ENCODE peak calls at places on chromosomes 4 and X, in ten cellular contexts. L is left lung, X is ascending aorta, P is sigmoid colon, R is brain microvascular endothelial cell, S is pancreas, F is suprapubic skin, Z is ovary, T is endodermal cell, D is hepatocyte. I is an unnamed sample.
A peak's percentile ranks its signal among the peaks of the same experiment; 100 is the strongest.

GRCh38 chr4:89724716-89725115 is 112.2 kb downstream of the SNCA start:
- DNase-seq in L (no peak), Z (no peak), R (peak; percentile 63), F (no peak), P (no peak), X (no peak), S (no peak), D (no peak), T (no peak), I (no peak)

GRCh38 chr4:7807351-7807921 is 132.2 kb downstream of the AFAP1 start:
- DNase-seq in R (no peak), X (no peak), P (no peak), D (no peak), Z (no peak), F (peak; percentile 48), T (no peak), S (no peak), L (no peak), I (no peak)

GRCh38 chr4:5381981-5382441 is 326.3 kb downstream of the EVC2 start:
- DNase-seq in F (no peak), D (no peak), Z (no peak), T (no peak), L (no peak), X (no peak), P (no peak), R (peak; percentile 85), S (no peak), I (no peak)

GRCh38 chr4:21802406-21802805 is 146.2 kb downstream of the KCNIP4 start:
- DNase-seq in R (peak; percentile 54), L (no peak), T (no peak), D (no peak), Z (no peak), F (no peak), P (no peak), X (no peak), S (no peak), I (no peak)

GRCh38 chrX:45771114-45771513 is 570.4 kb upstream of the DIPK2B start:
- DNase-seq in P (peak; percentile 77), R (peak; percentile 87), Z (no peak), D (peak; percentile 68), F (no peak), S (no peak), T (no peak), X (peak; percentile 79), L (peak; percentile 42), I (no peak)

GRCh38 chrX:55161581-55161980 is 58.6 kb upstream of the PAGE5 start:
- DNase-seq in P (no peak), F (no peak), D (no peak), L (no peak), Z (no peak), T (peak; percentile 56), R (no peak), X (no peak), S (no peak), I (no peak)

GRCh38 chrX:23901065-23901464 is 6.7 kb downstream of the APOO start:
- DNase-seq in D (peak; percentile 58), T (no peak), F (no peak), Z (no peak), L (peak; percentile 36), R (peak; percentile 47), X (no peak), P (no peak), S (no peak), I (no peak)

GRCh38 chr4:110119880-110120279 is 78.5 kb downstream of the ELOVL6 start:
- DNase-seq in T (no peak), D (no peak), X (no peak), L (no peak), Z (no peak), F (no peak), R (no peak), S (no peak), P (no peak), I (no peak)

GRCh38 chr4:98148856-98149255 is 5.6 kb upstream of the STPG2 start:
- DNase-seq in L (no peak), X (no peak), D (no peak), F (no peak), P (no peak), R (no peak), T (no peak), Z (no peak), S (no peak), I (no peak)

GRCh38 chr4:175309041-175309440 is 390.9 kb downstream of the ADAM29 start:
- DNase-seq in Z (no peak), F (no peak), T (no peak), R (peak; percentile 48), D (no peak), S (no peak), P (no peak), X (no peak), L (no peak), I (no peak)

GRCh38 chr4:76545161-76545884 is 110.3 kb downstream of the SHROOM3 start:
- DNase-seq in P (no peak), T (no peak), F (no peak), Z (no peak), L (no peak), X (no peak), S (no peak), R (no peak), D (no peak), I (no peak)

GRCh38 chrX:35890699-35891098 is 28.8 kb upstream of the CFAP47 start:
- DNase-seq in Z (no peak), T (peak; percentile 68), X (no peak), R (no peak), L (no peak), P (no peak), D (peak; percentile 75), S (no peak), F (no peak), I (no peak)

GRCh38 chr4:138834029-138834428 is 181.6 kb upstream of the NOCT start:
- DNase-seq in R (no peak), X (no peak), L (no peak), Z (no peak), T (no peak), S (no peak), P (no peak), D (no peak), F (no peak), I (no peak)

GRCh38 chr4:98928505-98929340 is at the start of gene EIF4E:
- DNase-seq in P (peak; percentile 99), S (peak; percentile 99), T (peak; percentile 98), X (peak; percentile 98), L (peak; percentile 99), D (peak; percentile 99), Z (peak; percentile 98), R (peak; percentile 99), F (peak; percentile 98), I (peak; percentile 99)

GRCh38 chr4:57550143-57550542 is 440.0 kb upstream of the IGFBP7 start:
- DNase-seq in L (no peak), D (no peak), F (no peak), S (no peak), P (no peak), X (no peak), R (no peak), T (no peak), Z (no peak), I (no peak)

GRCh38 chr4:26839534-26839951 is 21.1 kb upstream of the STIM2 start:
- DNase-seq in F (no peak), R (no peak), X (no peak), Z (no peak), S (no peak), P (no peak), D (no peak), L (no peak), T (no peak), I (no peak)

GRCh38 chrX:29490606-29491005 is 724.8 kb upstream of the MAGEB2 start:
- DNase-seq in D (no peak), Z (no peak), R (no peak), P (no peak), X (no peak), L (no peak), S (no peak), T (no peak), F (no peak), I (no peak)

DNA sequence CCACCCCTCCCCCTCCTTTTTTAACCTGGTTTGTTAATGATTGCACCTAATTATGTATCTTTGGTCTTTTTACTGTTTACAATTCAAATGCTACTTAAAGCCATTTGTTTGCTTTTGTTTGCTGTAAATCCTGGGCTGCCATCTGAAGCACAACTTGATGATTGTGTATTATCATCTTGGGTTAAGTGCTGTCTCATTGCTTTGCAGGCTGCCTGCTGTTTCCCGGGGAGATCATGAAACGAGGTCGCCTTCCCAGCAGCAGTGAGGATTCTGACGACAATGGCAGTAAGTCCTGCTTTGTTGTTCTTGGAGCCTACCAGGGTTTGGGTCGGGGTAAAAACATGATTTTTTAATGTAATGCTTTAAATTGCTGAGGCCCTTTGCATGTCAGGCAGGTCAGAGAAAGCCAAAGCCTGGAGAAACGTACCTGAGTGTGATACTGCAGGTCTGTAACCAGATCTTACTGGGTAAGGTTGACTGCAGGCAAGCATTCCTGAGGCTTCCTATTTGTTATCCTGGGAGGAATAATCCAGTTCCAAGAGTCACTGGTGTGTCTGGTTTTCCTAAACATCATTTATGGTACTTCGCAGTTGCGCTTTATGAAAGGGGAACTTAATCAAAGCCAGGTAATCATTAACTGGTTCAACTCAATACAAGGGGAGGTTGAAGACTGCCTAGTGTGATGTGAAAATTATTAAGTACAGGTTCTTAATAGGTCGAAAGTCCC is 22.2 kb downstream of the JADE1 start:
- DNase-seq in F (no peak), Z (no peak), L (no peak), T (peak; percentile 91), R (peak; percentile 69), P (no peak), S (no peak), X (no peak), D (peak; percentile 49), I (no peak)
- H3K4me3 ChIP-seq in F (no peak overlapping the region), Z (no peak overlapping the region), L (no peak overlapping the region), T (peak overlapping the region; percentile 73), R (no peak overlapping the region), P (no peak overlapping the region), S (no peak overlapping the region), X (no peak overlapping the region), D (no peak overlapping the region), I (no peak overlapping the region)

GRCh38 chr4:48033825-48034413 is 17.3 kb downstream of the NIPAL1 start:
- DNase-seq in L (no peak), S (no peak), T (peak; percentile 82), X (no peak), D (peak; percentile 31), F (no peak), P (no peak), Z (no peak), R (peak; percentile 57), I (no peak)
- TF ChIP-seq CTCF in L (peak; percentile 29), S (peak; percentile 29), T (peak; percentile 88), X (no peak), D (peak; percentile 39), F (no peak), P (no peak), Z (no peak), R (peak; percentile 72), I (peak; percentile 33)

DNA sequence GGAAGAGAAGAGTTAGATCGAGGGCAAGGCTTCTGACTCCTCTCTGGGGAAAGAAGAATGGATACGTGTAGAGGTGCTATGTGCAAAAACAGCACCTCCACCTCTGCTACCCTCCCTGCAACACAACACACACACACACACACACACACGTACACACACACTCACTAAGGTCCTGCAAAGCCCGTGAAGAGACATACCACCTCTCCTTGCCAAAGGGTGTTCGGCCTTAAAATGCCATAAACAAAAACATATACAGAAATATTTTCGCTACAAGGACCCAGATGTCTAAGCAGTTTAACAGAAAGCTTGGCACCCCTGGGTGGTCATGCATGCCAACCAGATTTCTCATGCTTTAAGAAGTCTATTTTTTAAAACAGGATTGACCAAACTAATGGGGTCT is 1.5 kb downstream of the TIFA start:
- DNase-seq in S (no peak), T (no peak), D (no peak), L (no peak), R (no peak), Z (no peak), X (no peak), F (no peak), P (no peak), I (no peak)
- H3K27me3 ChIP-seq in S (no peaks in the 10 kb centered on the region), T (peaks cover 17% of the 10 kb centered on the region), D (no peaks in the 10 kb centered on the region), L (no peaks in the 10 kb centered on the region), R (no peaks in the 10 kb centered on the region), Z (no peaks in the 10 kb centered on the region), X (no peaks in the 10 kb centered on the region), F (no peaks in the 10 kb centered on the region), P (no peaks in the 10 kb centered on the region), I (no peaks in the 10 kb centered on the region)

GRCh38 chr4:143294310-143294709 is 42.4 kb upstream of the GAB1 start:
- DNase-seq in D (peak; percentile 49), X (peak; percentile 83), R (no peak), F (peak; percentile 67), L (peak; percentile 57), P (peak; percentile 97), S (no peak), T (no peak), Z (peak; percentile 91), I (peak; percentile 58)
- H3K4me3 ChIP-seq in D (no peak overlapping the region), X (no peak overlapping the region), R (no peak overlapping the region), F (no peak overlapping the region), L (no peak overlapping the region), P (no peak overlapping the region), S (no peak overlapping the region), T (no peak overlapping the region), Z (no peak overlapping the region), I (no peak overlapping the region)

I was measured in lower lobe of right lung.